ENCODE peak calls at places on chromosomes 2 and 18, in nine cellular contexts. One of them, this sample, is unnamed.

GRCh38 chr18:400466-400865 is 100.0 kb downstream of the COLEC12 start:
- DNase-seq in colonic mucosa: peak; percentile 22
- DNase-seq in NB4: peak; percentile 33
- DNase-seq in LHCN-M2: peak; percentile 91
- DNase-seq in Calu3: no peak
- DNase-seq in NCI-H510A treated with DMSO at 0.1 percent for 48 hours: no peak
- DNase-seq in ascending aorta: no peak
- DNase-seq in AG08395: peak; percentile 74
- DNase-seq in amniotic stem cell: no peak
- DNase-seq in this sample: no peak

GRCh38 chr18:41144444-41144843 is 810.6 kb upstream of the PIK3C3 start:
- DNase-seq in colonic mucosa: no peak
- DNase-seq in NB4: no peak
- DNase-seq in LHCN-M2: peak; percentile 8
- DNase-seq in Calu3: no peak
- DNase-seq in NCI-H510A treated with DMSO at 0.1 percent for 48 hours: no peak
- DNase-seq in ascending aorta: no peak
- DNase-seq in AG08395: peak; percentile 61
- DNase-seq in amniotic stem cell: peak; percentile 9
- DNase-seq in this sample: no peak

GRCh38 chr18:50880108-50880465 is 1.2 kb downstream of the ME2 start:
- DNase-seq in colonic mucosa: no peak
- DNase-seq in NB4: peak; percentile 53
- DNase-seq in LHCN-M2: no peak
- DNase-seq in Calu3: no peak
- DNase-seq in NCI-H510A treated with DMSO at 0.1 percent for 48 hours: no peak
- DNase-seq in ascending aorta: no peak
- DNase-seq in AG08395: no peak
- DNase-seq in amniotic stem cell: no peak
- DNase-seq in this sample: no peak

GRCh38 chr2:71121479-71121878 is 8.6 kb downstream of the MCEE start:
- DNase-seq in colonic mucosa: no peak
- DNase-seq in NB4: no peak
- DNase-seq in LHCN-M2: no peak
- DNase-seq in Calu3: no peak
- DNase-seq in NCI-H510A treated with DMSO at 0.1 percent for 48 hours: no peak
- DNase-seq in ascending aorta: no peak
- DNase-seq in AG08395: no peak
- DNase-seq in amniotic stem cell: no peak
- DNase-seq in this sample: no peak

GRCh38 chr2:85753525-85754312 is at the start of gene ATOH8:
- DNase-seq in colonic mucosa: peak; percentile 78
- DNase-seq in NB4: peak; percentile 75
- DNase-seq in LHCN-M2: peak; percentile 85
- DNase-seq in Calu3: peak; percentile 34
- DNase-seq in NCI-H510A treated with DMSO at 0.1 percent for 48 hours: peak; percentile 79
- DNase-seq in ascending aorta: no peak
- DNase-seq in AG08395: peak; percentile 63
- DNase-seq in amniotic stem cell: no peak
- DNase-seq in this sample: peak; percentile 26

GRCh38 chr2:190562121-190562520 is 27.6 kb upstream of the NEMP2 start:
- DNase-seq in colonic mucosa: no peak
- DNase-seq in NB4: no peak
- DNase-seq in LHCN-M2: no peak
- DNase-seq in Calu3: no peak
- DNase-seq in NCI-H510A treated with DMSO at 0.1 percent for 48 hours: no peak
- DNase-seq in ascending aorta: no peak
- DNase-seq in AG08395: no peak
- DNase-seq in amniotic stem cell: no peak
- DNase-seq in this sample: peak; percentile 44

GRCh38 chr2:166375205-166375735 is 474 bp downstream of the SCN9A start:
- DNase-seq in colonic mucosa: peak; percentile 50
- DNase-seq in NB4: peak; percentile 7
- DNase-seq in LHCN-M2: no peak
- DNase-seq in Calu3: peak; percentile 6
- DNase-seq in NCI-H510A treated with DMSO at 0.1 percent for 48 hours: peak; percentile 69
- DNase-seq in ascending aorta: no peak
- DNase-seq in AG08395: peak; percentile 3
- DNase-seq in amniotic stem cell: no peak
- DNase-seq in this sample: no peak

GRCh38 chr18:5195656-5196055 is 1.4 kb downstream of the AKAIN1 start:
- DNase-seq in colonic mucosa: no peak
- DNase-seq in NB4: no peak
- DNase-seq in LHCN-M2: no peak
- DNase-seq in Calu3: no peak
- DNase-seq in NCI-H510A treated with DMSO at 0.1 percent for 48 hours: no peak
- DNase-seq in ascending aorta: no peak
- DNase-seq in AG08395: no peak
- DNase-seq in amniotic stem cell: no peak
- DNase-seq in this sample: no peak

GRCh38 chr2:128196026-128196822 is 105.2 kb downstream of the UGGT1 start:
- DNase-seq in colonic mucosa: peak; percentile 54
- DNase-seq in NB4: no peak
- DNase-seq in LHCN-M2: no peak
- DNase-seq in Calu3: no peak
- DNase-seq in NCI-H510A treated with DMSO at 0.1 percent for 48 hours: peak; percentile 60
- DNase-seq in ascending aorta: no peak
- DNase-seq in AG08395: peak; percentile 22
- DNase-seq in amniotic stem cell: no peak
- DNase-seq in this sample: no peak

GRCh38 chr2:56380861-56381260 is 197.1 kb downstream of the CCDC85A start:
- DNase-seq in colonic mucosa: no peak
- DNase-seq in NB4: no peak
- DNase-seq in LHCN-M2: no peak
- DNase-seq in Calu3: no peak
- DNase-seq in NCI-H510A treated with DMSO at 0.1 percent for 48 hours: no peak
- DNase-seq in ascending aorta: no peak
- DNase-seq in AG08395: no peak
- DNase-seq in amniotic stem cell: no peak
- DNase-seq in this sample: no peak

GRCh38 chr2:164103271-164103670 is 367.5 kb upstream of the FIGN start:
- DNase-seq in colonic mucosa: no peak
- DNase-seq in NB4: no peak
- DNase-seq in LHCN-M2: no peak
- DNase-seq in Calu3: no peak
- DNase-seq in NCI-H510A treated with DMSO at 0.1 percent for 48 hours: no peak
- DNase-seq in ascending aorta: no peak
- DNase-seq in AG08395: no peak
- DNase-seq in amniotic stem cell: no peak
- DNase-seq in this sample: no peak

GRCh38 chr2:166926657-166927056 is 38.4 kb downstream of the XIRP2 start:
- DNase-seq in colonic mucosa: no peak
- DNase-seq in NB4: no peak
- DNase-seq in LHCN-M2: no peak
- DNase-seq in Calu3: no peak
- DNase-seq in NCI-H510A treated with DMSO at 0.1 percent for 48 hours: no peak
- DNase-seq in ascending aorta: no peak
- DNase-seq in AG08395: no peak
- DNase-seq in amniotic stem cell: no peak
- DNase-seq in this sample: no peak

GRCh38 chr2:27408601-27409320 is 630 bp downstream of the PPM1G start:
- DNase-seq in colonic mucosa: peak; percentile 36
- DNase-seq in NB4: peak; percentile 69
- DNase-seq in LHCN-M2: peak; percentile 21
- DNase-seq in Calu3: no peak
- DNase-seq in NCI-H510A treated with DMSO at 0.1 percent for 48 hours: peak; percentile 6
- DNase-seq in ascending aorta: no peak
- DNase-seq in AG08395: peak; percentile 41
- DNase-seq in amniotic stem cell: no peak
- DNase-seq in this sample: peak; percentile 53

GRCh38 chr2:97844311-97844859 is 131.0 kb downstream of the ZAP70 start:
- DNase-seq in colonic mucosa: no peak
- DNase-seq in NB4: no peak
- DNase-seq in LHCN-M2: peak; percentile 9
- DNase-seq in Calu3: no peak
- DNase-seq in NCI-H510A treated with DMSO at 0.1 percent for 48 hours: no peak
- DNase-seq in ascending aorta: no peak
- DNase-seq in AG08395: no peak
- DNase-seq in amniotic stem cell: no peak
- DNase-seq in this sample: no peak

GRCh38 chr2:119468154-119468955 is 36.7 kb downstream of the TMEM37 start:
- DNase-seq in colonic mucosa: no peak
- DNase-seq in NB4: no peak
- DNase-seq in LHCN-M2: peak; percentile 36
- DNase-seq in Calu3: no peak
- DNase-seq in NCI-H510A treated with DMSO at 0.1 percent for 48 hours: no peak
- DNase-seq in ascending aorta: no peak
- DNase-seq in AG08395: peak; percentile 26
- DNase-seq in amniotic stem cell: no peak
- DNase-seq in this sample: no peak

GRCh38 chr2:96423281-96423680 is 81.9 kb downstream of the NEURL3 start:
- DNase-seq in colonic mucosa: no peak
- DNase-seq in NB4: no peak
- DNase-seq in LHCN-M2: no peak
- DNase-seq in Calu3: no peak
- DNase-seq in NCI-H510A treated with DMSO at 0.1 percent for 48 hours: no peak
- DNase-seq in ascending aorta: no peak
- DNase-seq in AG08395: no peak
- DNase-seq in amniotic stem cell: no peak
- DNase-seq in this sample: peak; percentile 36

GRCh38 chr18:56221195-56222065 is 417.0 kb downstream of the TXNL1 start:
- DNase-seq in colonic mucosa: no peak
- DNase-seq in NB4: no peak
- DNase-seq in LHCN-M2: no peak
- DNase-seq in Calu3: no peak
- DNase-seq in NCI-H510A treated with DMSO at 0.1 percent for 48 hours: no peak
- DNase-seq in ascending aorta: no peak
- DNase-seq in AG08395: no peak
- DNase-seq in amniotic stem cell: no peak
- DNase-seq in this sample: no peak

GRCh38 chr2:238567067-238567855 is 140.5 kb downstream of the ASB1 start:
- DNase-seq in colonic mucosa: peak; percentile 71
- DNase-seq in NB4: no peak
- DNase-seq in LHCN-M2: no peak
- DNase-seq in Calu3: no peak
- DNase-seq in NCI-H510A treated with DMSO at 0.1 percent for 48 hours: no peak
- DNase-seq in ascending aorta: no peak
- DNase-seq in AG08395: no peak
- DNase-seq in amniotic stem cell: no peak
- DNase-seq in this sample: peak; percentile 28

GRCh38 chr2:219444566-219445091 is 10.0 kb downstream of the SPEG start:
- DNase-seq in colonic mucosa: no peak
- DNase-seq in NB4: no peak
- DNase-seq in LHCN-M2: no peak
- DNase-seq in Calu3: no peak
- DNase-seq in NCI-H510A treated with DMSO at 0.1 percent for 48 hours: no peak
- DNase-seq in ascending aorta: no peak
- DNase-seq in AG08395: no peak
- DNase-seq in amniotic stem cell: no peak
- DNase-seq in this sample: no peak

GRCh38 chr2:234989183-234989701 is 37.4 kb downstream of the SH3BP4 start:
- DNase-seq in colonic mucosa: peak; percentile 96
- DNase-seq in NB4: no peak
- DNase-seq in LHCN-M2: peak; percentile 88
- DNase-seq in Calu3: peak; percentile 97
- DNase-seq in NCI-H510A treated with DMSO at 0.1 percent for 48 hours: no peak
- DNase-seq in ascending aorta: peak; percentile 75
- DNase-seq in AG08395: no peak
- DNase-seq in amniotic stem cell: no peak
- DNase-seq in this sample: no peak

GRCh38 chr18:21112140-21112473 is 494 bp upstream of the ROCK1 start:
- DNase-seq in colonic mucosa: no peak
- DNase-seq in NB4: no peak
- DNase-seq in LHCN-M2: no peak
- DNase-seq in Calu3: no peak
- DNase-seq in NCI-H510A treated with DMSO at 0.1 percent for 48 hours: no peak
- DNase-seq in ascending aorta: no peak
- DNase-seq in AG08395: no peak
- DNase-seq in amniotic stem cell: no peak
- DNase-seq in this sample: no peak

GRCh38 chr2:181656450-181657261 is at the start of gene CERKL:
- DNase-seq in colonic mucosa: peak; percentile 45
- DNase-seq in NB4: peak; percentile 5
- DNase-seq in LHCN-M2: no peak
- DNase-seq in Calu3: peak; percentile 83
- DNase-seq in NCI-H510A treated with DMSO at 0.1 percent for 48 hours: peak; percentile 61
- DNase-seq in ascending aorta: no peak
- DNase-seq in AG08395: peak; percentile 48
- DNase-seq in amniotic stem cell: no peak
- DNase-seq in this sample: no peak

GRCh38 chr2:69081001-69081400 is 68.0 kb downstream of the ANTXR1 start:
- DNase-seq in colonic mucosa: no peak
- DNase-seq in NB4: no peak
- DNase-seq in LHCN-M2: no peak
- DNase-seq in Calu3: no peak
- DNase-seq in NCI-H510A treated with DMSO at 0.1 percent for 48 hours: no peak
- DNase-seq in ascending aorta: no peak
- DNase-seq in AG08395: no peak
- DNase-seq in amniotic stem cell: no peak
- DNase-seq in this sample: no peak

GRCh38 chr2:233208382-233209116 is 42.9 kb upstream of the ATG16L1 start:
- DNase-seq in colonic mucosa: no peak
- DNase-seq in NB4: no peak
- DNase-seq in LHCN-M2: no peak
- DNase-seq in Calu3: peak; percentile 49
- DNase-seq in NCI-H510A treated with DMSO at 0.1 percent for 48 hours: no peak
- DNase-seq in ascending aorta: no peak
- DNase-seq in AG08395: no peak
- DNase-seq in amniotic stem cell: no peak
- DNase-seq in this sample: peak; percentile 46

GRCh38 chr2:121185571-121186074 is 99.4 kb downstream of the TFCP2L1 start:
- DNase-seq in colonic mucosa: no peak
- DNase-seq in NB4: peak; percentile 33
- DNase-seq in LHCN-M2: peak; percentile 93
- DNase-seq in Calu3: peak; percentile 76
- DNase-seq in NCI-H510A treated with DMSO at 0.1 percent for 48 hours: peak; percentile 80
- DNase-seq in ascending aorta: no peak
- DNase-seq in AG08395: no peak
- DNase-seq in amniotic stem cell: no peak
- DNase-seq in this sample: peak; percentile 92

GRCh38 chr18:37334494-37335125 is 231.0 kb downstream of the CELF4 start:
- DNase-seq in colonic mucosa: no peak
- DNase-seq in NB4: no peak
- DNase-seq in LHCN-M2: peak; percentile 57
- DNase-seq in Calu3: no peak
- DNase-seq in NCI-H510A treated with DMSO at 0.1 percent for 48 hours: no peak
- DNase-seq in ascending aorta: no peak
- DNase-seq in AG08395: peak; percentile 90
- DNase-seq in amniotic stem cell: peak; percentile 36
- DNase-seq in this sample: no peak

GRCh38 chr18:12744103-12744502 is 41.3 kb downstream of the PSMG2 start:
- DNase-seq in colonic mucosa: no peak
- DNase-seq in NB4: peak; percentile 64
- DNase-seq in LHCN-M2: peak; percentile 80
- DNase-seq in Calu3: no peak
- DNase-seq in NCI-H510A treated with DMSO at 0.1 percent for 48 hours: peak; percentile 39
- DNase-seq in ascending aorta: no peak
- DNase-seq in AG08395: peak; percentile 75
- DNase-seq in amniotic stem cell: peak; percentile 55
- DNase-seq in this sample: peak; percentile 70

GRCh38 chr2:106521016-106521415 is 33.9 kb downstream of the CD8B2 start:
- DNase-seq in colonic mucosa: no peak
- DNase-seq in NB4: no peak
- DNase-seq in LHCN-M2: no peak
- DNase-seq in Calu3: no peak
- DNase-seq in NCI-H510A treated with DMSO at 0.1 percent for 48 hours: no peak
- DNase-seq in ascending aorta: no peak
- DNase-seq in AG08395: no peak
- DNase-seq in amniotic stem cell: no peak
- DNase-seq in this sample: no peak

GRCh38 chr2:54767921-54768320 is 44.5 kb downstream of the EML6 start:
- DNase-seq in colonic mucosa: no peak
- DNase-seq in NB4: no peak
- DNase-seq in LHCN-M2: peak; percentile 86
- DNase-seq in Calu3: no peak
- DNase-seq in NCI-H510A treated with DMSO at 0.1 percent for 48 hours: no peak
- DNase-seq in ascending aorta: no peak
- DNase-seq in AG08395: peak; percentile 22
- DNase-seq in amniotic stem cell: peak; percentile 2
- DNase-seq in this sample: peak; percentile 5

GRCh38 chr18:79935098-79935480 is 16.4 kb downstream of the SLC66A2 start:
- DNase-seq in colonic mucosa: peak; percentile 19
- DNase-seq in NB4: no peak
- DNase-seq in LHCN-M2: no peak
- DNase-seq in Calu3: no peak
- DNase-seq in NCI-H510A treated with DMSO at 0.1 percent for 48 hours: no peak
- DNase-seq in ascending aorta: no peak
- DNase-seq in AG08395: no peak
- DNase-seq in amniotic stem cell: no peak
- DNase-seq in this sample: no peak

GRCh38 chr18:55552498-55553189 is 35.3 kb downstream of the TCF4 start:
- DNase-seq in colonic mucosa: no peak
- DNase-seq in NB4: no peak
- DNase-seq in LHCN-M2: peak; percentile 92
- DNase-seq in Calu3: no peak
- DNase-seq in NCI-H510A treated with DMSO at 0.1 percent for 48 hours: peak; percentile 15
- DNase-seq in ascending aorta: no peak
- DNase-seq in AG08395: no peak
- DNase-seq in amniotic stem cell: no peak
- DNase-seq in this sample: no peak

This sample was measured in SW480.